ENCODE peak calls at places on chromosomes 16 and 17, in seven cellular contexts. I is thoracic aorta, P is adrenal gland, Z is H9, N is spleen, L is heart right ventricle, O is pancreas. U is an unnamed sample.

GRCh38 chr17:9768381-9768934 is 22.9 kb downstream of the DHRS7C start:
- DNase-seq in I (no peak), P (no peak), Z (no peak), N (no peak), L (no peak), O (no peak), U (no peak)

GRCh38 chr17:77841742-77842141 is 116.8 kb upstream of the TNRC6C start:
- DNase-seq in I (no peak), P (no peak), Z (no peak), N (no peak), L (no peak), O (peak; percentile 7), U (no peak)

GRCh38 chr16:58459344-58460218 is 40.4 kb upstream of the NDRG4 start:
- DNase-seq in I (no peak), P (peak; percentile 94), Z (no peak), N (no peak), L (no peak), O (no peak), U (no peak)

GRCh38 chr16:47643610-47644009 is 182.5 kb downstream of the PHKB start:
- DNase-seq in I (no peak), P (no peak), Z (no peak), N (no peak), L (no peak), O (no peak), U (no peak)

GRCh38 chr16:75911896-75912295 is 185.6 kb upstream of the CPHXL start:
- DNase-seq in I (no peak), P (no peak), Z (no peak), N (no peak), L (no peak), O (no peak), U (no peak)

GRCh38 chr16:26911436-26911835 is 155.3 kb upstream of the C16orf82 start:
- DNase-seq in I (no peak), P (no peak), Z (no peak), N (no peak), L (no peak), O (no peak), U (no peak)

GRCh38 chr16:86252596-86252995 is 257.7 kb upstream of the FOXF1 start:
- DNase-seq in I (no peak), P (no peak), Z (peak; percentile 78), N (peak; percentile 52), L (no peak), O (no peak), U (no peak)

GRCh38 chr16:70298988-70299938 is at the start of gene DDX19B:
- DNase-seq in I (peak; percentile 49), P (peak; percentile 82), Z (peak; percentile 82), N (peak; percentile 95), L (peak; percentile 82), O (peak; percentile 85), U (peak; percentile 76)

GRCh38 chr17:69188064-69188463 is 40.6 kb downstream of the ABCA10 start:
- DNase-seq in I (no peak), P (no peak), Z (no peak), N (no peak), L (no peak), O (no peak), U (no peak)

GRCh38 chr17:32588982-32589381 is 102.2 kb downstream of the CDK5R1 start:
- DNase-seq in I (no peak), P (no peak), Z (peak; percentile 71), N (no peak), L (no peak), O (no peak), U (no peak)

DNA sequence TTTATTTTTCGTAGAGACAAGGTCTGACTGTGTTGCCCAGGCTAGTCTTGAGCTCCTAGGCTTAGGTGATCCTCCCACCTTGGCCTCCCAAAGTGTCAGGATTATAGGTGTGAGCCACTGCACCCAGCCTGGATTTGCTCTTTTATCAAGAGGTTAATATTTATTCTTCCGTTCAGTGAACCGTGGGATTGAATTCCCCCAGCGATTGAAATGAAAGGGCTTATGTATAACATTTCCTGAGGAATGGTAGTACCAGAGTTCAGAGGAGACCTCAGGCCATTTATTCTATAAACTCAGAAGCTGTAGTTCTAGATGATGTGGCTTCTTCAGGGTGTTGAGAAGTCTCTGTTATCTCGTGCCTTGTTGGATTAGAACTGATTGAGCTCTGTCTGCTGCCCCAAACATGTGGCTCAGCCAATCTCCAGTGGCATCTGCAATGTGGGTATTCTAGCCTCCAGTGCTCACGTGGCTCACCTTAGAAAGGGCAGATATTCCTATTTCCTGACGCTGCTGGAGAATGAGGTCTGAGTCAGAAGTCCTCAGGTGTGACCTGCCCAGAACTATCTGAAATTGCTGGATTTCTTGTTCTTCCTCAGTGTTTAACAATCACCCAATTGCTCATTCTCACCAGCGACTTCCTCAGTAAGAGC is 22.5 kb downstream of the HMOX2 start:
- DNase-seq in I (no peak), P (no peak), Z (no peak), N (no peak), L (no peak), O (no peak), U (no peak)
- H3K27me3 ChIP-seq in I (no peaks in the 10 kb centered on the region), P (no peaks in the 10 kb centered on the region), Z (no peaks in the 10 kb centered on the region), N (no peaks in the 10 kb centered on the region), L (no peaks in the 10 kb centered on the region), O (no peaks in the 10 kb centered on the region), U (no peaks in the 10 kb centered on the region)

GRCh38 chr16:4315185-4316102 is at the start of gene GLIS2:
- DNase-seq in I (no peak), P (peak; percentile 81), Z (peak; percentile 88), N (peak; percentile 85), L (peak; percentile 76), O (peak; percentile 86), U (no peak)

GRCh38 chr16:4316103-4316731 is 350 bp downstream of the GLIS2 start:
- DNase-seq in I (no peak), P (no peak), Z (no peak), N (no peak), L (no peak), O (peak; percentile 81), U (no peak)

GRCh38 chr16:4316732-4317461 is 1.0 kb downstream of the GLIS2 start:
- DNase-seq in I (no peak), P (peak; percentile 67), Z (no peak), N (no peak), L (peak; percentile 74), O (peak; percentile 87), U (no peak)

GRCh38 chr16:4314532-4315184 is 1.2 kb upstream of the GLIS2 start:
- DNase-seq in I (no peak), P (peak; percentile 61), Z (peak; percentile 66), N (no peak), L (no peak), O (peak; percentile 60), U (no peak)

DNA sequence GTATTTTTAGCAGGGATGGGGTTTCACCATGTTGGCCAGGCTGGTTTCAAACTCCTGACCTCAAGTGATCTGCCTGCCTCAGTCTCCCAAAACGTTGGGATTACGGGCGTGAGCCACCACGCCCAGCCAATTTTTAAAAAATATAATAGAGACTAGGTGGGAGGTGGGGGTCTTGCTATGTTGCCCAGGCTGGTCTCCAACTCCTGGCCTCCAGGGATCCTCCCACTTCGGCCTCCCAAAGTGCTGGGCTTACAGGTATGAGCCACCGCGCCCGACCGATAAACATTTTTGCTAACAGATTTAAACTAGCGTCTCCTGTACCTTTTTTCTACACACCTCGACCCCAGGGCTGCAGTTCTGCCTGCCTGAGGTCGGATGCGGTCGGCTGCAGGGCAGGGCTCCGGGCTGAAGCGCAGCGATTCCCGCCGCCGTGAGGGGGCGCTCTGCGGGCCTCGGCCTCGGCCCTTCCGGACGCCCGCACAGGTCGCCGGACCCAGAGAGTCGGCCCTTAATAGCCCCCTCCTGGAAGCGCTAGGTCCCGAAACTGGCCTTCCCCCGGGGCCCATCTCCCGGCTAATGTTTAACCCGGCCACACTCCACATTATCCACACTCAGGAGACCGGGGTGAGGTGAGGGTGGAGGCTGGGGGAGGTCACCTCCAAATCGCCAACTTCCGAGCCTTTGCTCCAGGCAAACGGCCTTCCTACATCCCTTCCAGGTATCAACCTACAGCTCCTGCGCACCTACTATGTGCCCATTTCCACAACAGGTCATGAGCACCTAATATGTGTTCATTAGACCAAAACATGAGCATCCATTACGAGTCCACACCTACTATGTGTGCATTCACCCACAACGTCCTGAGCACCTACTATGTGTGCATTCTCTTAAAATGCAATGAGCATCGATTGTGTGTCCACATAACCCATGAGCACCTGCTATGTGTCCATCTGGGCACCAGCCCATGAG is 2.0 kb upstream of the GLIS2 start:
- DNase-seq in I (no peak), P (peak; percentile 82), Z (peak; percentile 84), N (no peak), L (peak; percentile 54), O (peak; percentile 89), U (no peak)
- H3K27me3 ChIP-seq in I (no peaks in the 10 kb centered on the region), P (no peaks in the 10 kb centered on the region), Z (no peaks in the 10 kb centered on the region), N (peaks cover 25% of the 10 kb centered on the region), L (no peaks in the 10 kb centered on the region), O (no peaks in the 10 kb centered on the region), U (no peaks in the 10 kb centered on the region)

GRCh38 chr17:48490391-48491026 is 40.3 kb downstream of the HOXB1 start:
- DNase-seq in I (no peak), P (no peak), Z (no peak), N (no peak), L (no peak), O (no peak), U (no peak)

GRCh38 chr17:48491527-48492273 is 39.1 kb downstream of the HOXB1 start:
- DNase-seq in I (no peak), P (no peak), Z (no peak), N (no peak), L (no peak), O (no peak), U (no peak)

GRCh38 chr17:48489781-48490180 is 41.0 kb downstream of the HOXB1 start:
- DNase-seq in I (no peak), P (no peak), Z (no peak), N (no peak), L (no peak), O (no peak), U (no peak)

GRCh38 chr17:48494335-48494734 is 36.5 kb downstream of the HOXB1 start:
- DNase-seq in I (no peak), P (no peak), Z (no peak), N (no peak), L (no peak), O (no peak), U (no peak)

DNA sequence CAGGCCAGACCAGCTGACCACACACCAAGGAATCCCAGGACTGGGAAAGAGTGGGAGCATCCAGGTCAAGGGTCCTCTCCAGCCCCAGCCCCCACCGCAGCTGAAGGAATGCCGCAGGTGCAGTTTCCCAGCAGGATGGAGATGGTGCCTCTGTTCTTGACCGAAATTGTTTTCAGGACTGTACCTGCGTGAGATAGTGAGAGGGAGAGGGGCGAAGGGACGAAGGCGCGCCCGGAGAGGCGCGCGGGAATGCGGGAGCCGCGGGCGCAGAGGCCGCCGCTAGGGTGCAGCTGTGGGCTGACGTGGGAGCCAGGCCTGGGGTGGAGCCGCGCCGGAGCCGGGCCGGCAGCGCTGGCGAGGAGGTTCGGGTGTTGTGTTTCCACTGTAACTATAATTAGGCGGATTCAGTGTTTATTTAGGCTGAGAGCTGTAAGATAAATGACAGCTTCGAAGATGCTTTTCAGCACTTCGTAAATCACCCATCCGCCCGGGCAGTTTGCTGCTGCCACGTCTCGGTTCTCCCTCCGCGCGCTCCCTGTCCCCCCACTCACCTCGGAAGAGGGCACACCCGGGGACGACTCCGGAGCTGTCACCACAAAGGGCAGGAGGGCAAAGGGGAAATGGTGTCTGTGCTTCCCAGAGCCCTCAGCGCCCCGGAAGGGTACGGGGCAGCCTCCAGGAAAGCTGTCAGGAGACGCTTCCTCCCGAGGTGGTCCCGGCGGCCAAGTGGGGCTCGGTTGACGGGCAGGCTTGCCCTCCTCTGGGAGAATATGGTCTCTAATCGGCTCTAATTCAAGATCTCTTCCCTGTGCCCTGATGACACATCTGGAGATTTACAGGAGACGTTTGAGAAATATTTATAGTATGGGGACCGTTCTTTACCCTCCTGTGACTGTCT is 38.2 kb downstream of the HOXB1 start:
- DNase-seq in I (peak; percentile 16), P (peak; percentile 66), Z (peak; percentile 69), N (peak; percentile 89), L (peak; percentile 75), O (peak; percentile 87), U (peak; percentile 34)
- H3K27me3 ChIP-seq in I (no peaks in the 10 kb centered on the region), P (no peaks in the 10 kb centered on the region), Z (peaks cover 22% of the 10 kb centered on the region), N (peaks cover 6% of the 10 kb centered on the region), L (no peaks in the 10 kb centered on the region), O (peaks cover 7% of the 10 kb centered on the region), U (no peaks in the 10 kb centered on the region)

GRCh38 chr17:76137026-76137350 is 4.1 kb downstream of the FOXJ1 start:
- DNase-seq in I (no peak), P (no peak), Z (no peak), N (no peak), L (no peak), O (peak; percentile 49), U (no peak)
- H3K27me3 ChIP-seq in I (peaks cover 17% of the 10 kb centered on the region), P (peaks cover 57% of the 10 kb centered on the region), Z (peaks cover 40% of the 10 kb centered on the region), N (peaks cover 33% of the 10 kb centered on the region), L (peaks cover 19% of the 10 kb centered on the region), O (no peaks in the 10 kb centered on the region), U (peaks cover 14% of the 10 kb centered on the region)

U was measured in breast epithelium.